ENCODE peak calls at places on chromosomes 6 and 20, in nine cellular contexts. One of them, this sample, is unnamed.

GRCh38 chr6:158805698-158806373 is 13.3 kb downstream of the EZR start:
- DNase-seq in T follicular helper cell: no peak
- DNase-seq in NCI-H2171: no peak
- DNase-seq in NCI-H748 treated with DMSO at 0.1 percent for 48 hours: no peak
- DNase-seq in suprapubic skin: no peak
- DNase-seq in sigmoid colon: no peak
- DNase-seq in HAP-1: no peak
- DNase-seq in kidney glomerular epithelial cell: no peak
- DNase-seq in RPMI8226: no peak
- DNase-seq in this sample: no peak

GRCh38 chr6:160279850-160280249 is 21.2 kb upstream of the SLC22A2 start:
- DNase-seq in T follicular helper cell: no peak
- DNase-seq in NCI-H2171: no peak
- DNase-seq in NCI-H748 treated with DMSO at 0.1 percent for 48 hours: no peak
- DNase-seq in suprapubic skin: no peak
- DNase-seq in sigmoid colon: no peak
- DNase-seq in HAP-1: no peak
- DNase-seq in kidney glomerular epithelial cell: no peak
- DNase-seq in RPMI8226: no peak
- DNase-seq in this sample: no peak

GRCh38 chr6:17470209-17470952 is 77.0 kb downstream of the CAP2 start:
- DNase-seq in T follicular helper cell: no peak
- DNase-seq in NCI-H2171: no peak
- DNase-seq in NCI-H748 treated with DMSO at 0.1 percent for 48 hours: no peak
- DNase-seq in suprapubic skin: no peak
- DNase-seq in sigmoid colon: no peak
- DNase-seq in HAP-1: no peak
- DNase-seq in kidney glomerular epithelial cell: no peak
- DNase-seq in RPMI8226: no peak
- DNase-seq in this sample: no peak

GRCh38 chr20:50642288-50642803 is 49.0 kb downstream of the RIPOR3 start:
- DNase-seq in T follicular helper cell: no peak
- DNase-seq in NCI-H2171: no peak
- DNase-seq in NCI-H748 treated with DMSO at 0.1 percent for 48 hours: no peak
- DNase-seq in suprapubic skin: no peak
- DNase-seq in sigmoid colon: no peak
- DNase-seq in HAP-1: peak; percentile 61
- DNase-seq in kidney glomerular epithelial cell: no peak
- DNase-seq in RPMI8226: no peak
- DNase-seq in this sample: no peak

GRCh38 chr6:88477411-88477810 is 311.3 kb upstream of the CNR1 start:
- DNase-seq in T follicular helper cell: no peak
- DNase-seq in NCI-H2171: no peak
- DNase-seq in NCI-H748 treated with DMSO at 0.1 percent for 48 hours: no peak
- DNase-seq in suprapubic skin: no peak
- DNase-seq in sigmoid colon: no peak
- DNase-seq in HAP-1: no peak
- DNase-seq in kidney glomerular epithelial cell: no peak
- DNase-seq in RPMI8226: no peak
- DNase-seq in this sample: no peak

GRCh38 chr6:129766959-129767728 is 57.2 kb upstream of the ARHGAP18 start:
- DNase-seq in T follicular helper cell: peak; percentile 15
- DNase-seq in NCI-H2171: no peak
- DNase-seq in NCI-H748 treated with DMSO at 0.1 percent for 48 hours: peak; percentile 15
- DNase-seq in suprapubic skin: no peak
- DNase-seq in sigmoid colon: peak; percentile 59
- DNase-seq in HAP-1: peak; percentile 21
- DNase-seq in kidney glomerular epithelial cell: peak; percentile 31
- DNase-seq in RPMI8226: peak; percentile 45
- DNase-seq in this sample: peak; percentile 23

GRCh38 chr6:169852504-169853195 is 101.2 kb downstream of the ERMARD start:
- DNase-seq in T follicular helper cell: no peak
- DNase-seq in NCI-H2171: no peak
- DNase-seq in NCI-H748 treated with DMSO at 0.1 percent for 48 hours: no peak
- DNase-seq in suprapubic skin: no peak
- DNase-seq in sigmoid colon: no peak
- DNase-seq in HAP-1: no peak
- DNase-seq in kidney glomerular epithelial cell: no peak
- DNase-seq in RPMI8226: no peak
- DNase-seq in this sample: no peak

GRCh38 chr20:57288676-57289075 is 22.2 kb upstream of the BMP7 start:
- DNase-seq in T follicular helper cell: no peak
- DNase-seq in NCI-H2171: no peak
- DNase-seq in NCI-H748 treated with DMSO at 0.1 percent for 48 hours: no peak
- DNase-seq in suprapubic skin: no peak
- DNase-seq in sigmoid colon: no peak
- DNase-seq in HAP-1: no peak
- DNase-seq in kidney glomerular epithelial cell: no peak
- DNase-seq in RPMI8226: no peak
- DNase-seq in this sample: no peak

GRCh38 chr20:24781061-24781980 is 167.7 kb upstream of the CST7 start:
- DNase-seq in T follicular helper cell: no peak
- DNase-seq in NCI-H2171: no peak
- DNase-seq in NCI-H748 treated with DMSO at 0.1 percent for 48 hours: no peak
- DNase-seq in suprapubic skin: peak; percentile 48
- DNase-seq in sigmoid colon: peak; percentile 56
- DNase-seq in HAP-1: no peak
- DNase-seq in kidney glomerular epithelial cell: peak; percentile 46
- DNase-seq in RPMI8226: peak; percentile 63
- DNase-seq in this sample: no peak

GRCh38 chr20:11012975-11013374 is 339.2 kb upstream of the JAG1 start:
- DNase-seq in T follicular helper cell: no peak
- DNase-seq in NCI-H2171: no peak
- DNase-seq in NCI-H748 treated with DMSO at 0.1 percent for 48 hours: no peak
- DNase-seq in suprapubic skin: no peak
- DNase-seq in sigmoid colon: no peak
- DNase-seq in HAP-1: no peak
- DNase-seq in kidney glomerular epithelial cell: no peak
- DNase-seq in RPMI8226: no peak
- DNase-seq in this sample: no peak

GRCh38 chr6:88050140-88050818 is 2.6 kb downstream of the SPACA1 start:
- DNase-seq in T follicular helper cell: no peak
- DNase-seq in NCI-H2171: no peak
- DNase-seq in NCI-H748 treated with DMSO at 0.1 percent for 48 hours: no peak
- DNase-seq in suprapubic skin: no peak
- DNase-seq in sigmoid colon: no peak
- DNase-seq in HAP-1: no peak
- DNase-seq in kidney glomerular epithelial cell: no peak
- DNase-seq in RPMI8226: no peak
- DNase-seq in this sample: no peak

This sample was measured in effector memory CD4-positive, alpha-beta T cell.